ENCODE peak calls at places on chromosome 16, in five cellular contexts. N, E, Q, C and M are unnamed samples.

GRCh38 chr16:11824362-11824761 is 27.0 kb downstream of the RSL1D1 start:
- DNase-seq in N (no peak), E (no peak), Q (no peak), C (peak), M (no peak)

GRCh38 chr16:21937387-21937829 is 15.8 kb upstream of the UQCRC2 start:
- DNase-seq in N (no peak), E (no peak), Q (no peak), C (no peak), M (no peak)

GRCh38 chr16:48300391-48300856 is 53.1 kb upstream of the ABCC11 start:
- DNase-seq in N (no peak), E (peak), Q (no peak), C (peak), M (peak)

GRCh38 chr16:19625039-19625438 is 69.5 kb downstream of the VPS35L start:
- DNase-seq in N (no peak), E (no peak), Q (no peak), C (no peak), M (no peak)

GRCh38 chr16:64910351-64910750 is 211.5 kb downstream of the CDH11 start:
- DNase-seq in N (no peak), E (peak), Q (no peak), C (peak), M (peak)

GRCh38 chr16:1206786-1207185 is 18.3 kb downstream of the TPSG1 start:
- DNase-seq in N (no peak), E (no peak), Q (no peak), C (no peak), M (no peak)

GRCh38 chr16:79089735-79090284 is 510.7 kb downstream of the MAF start:
- DNase-seq in N (peak), E (no peak), Q (no peak), C (no peak), M (peak)

GRCh38 chr16:12900599-12901203 is 697 bp upstream of the SHISA9 start:
- DNase-seq in N (no peak), E (no peak), Q (no peak), C (no peak), M (no peak)

GRCh38 chr16:72995151-72995881 is 52.6 kb downstream of the ZFHX3 start:
- DNase-seq in N (peak), E (no peak), Q (peak), C (no peak), M (no peak)

GRCh38 chr16:9932919-9933653 is 249.1 kb downstream of the GRIN2A start:
- DNase-seq in N (no peak), E (no peak), Q (no peak), C (no peak), M (no peak)

GRCh38 chr16:46976550-46976949 is 3.1 kb upstream of the DNAJA2 start:
- DNase-seq in N (peak), E (no peak), Q (no peak), C (no peak), M (no peak)

GRCh38 chr16:14263011-14263410 is 191.9 kb downstream of the MRTFB start:
- DNase-seq in N (no peak), E (no peak), Q (no peak), C (no peak), M (no peak)

GRCh38 chr16:69316595-69317034 is 5.5 kb downstream of the VPS4A start:
- DNase-seq in N (no peak), E (no peak), Q (no peak), C (no peak), M (no peak)

GRCh38 chr16:66275795-66276428 is 90.6 kb upstream of the CDH5 start:
- DNase-seq in N (peak), E (peak), Q (peak), C (peak), M (no peak)

GRCh38 chr16:74936902-74937560 is 47.9 kb downstream of the WDR59 start:
- DNase-seq in N (no peak), E (peak), Q (no peak), C (peak), M (no peak)

GRCh38 chr16:839643-840408 is 39.3 kb upstream of the GNG13 start:
- DNase-seq in N (no peak), E (no peak), Q (no peak), C (no peak), M (no peak)

GRCh38 chr16:3982216-3982615 is 101.7 kb upstream of the CREBBP start:
- DNase-seq in N (no peak), E (no peak), Q (no peak), C (no peak), M (no peak)

GRCh38 chr16:24098896-24099295 is 157.2 kb upstream of the CACNG3 start:
- DNase-seq in N (no peak), E (no peak), Q (no peak), C (no peak), M (no peak)

GRCh38 chr16:10130482-10130996 is 51.7 kb downstream of the GRIN2A start:
- DNase-seq in N (no peak), E (peak), Q (no peak), C (no peak), M (no peak)

GRCh38 chr16:72561-73537 is at the start of gene RHBDF1:
- DNase-seq in N (no peak), E (peak), Q (peak), C (peak), M (peak)

GRCh38 chr16:1002399-1003161 is 21.0 kb downstream of the SOX8 start:
- DNase-seq in N (no peak), E (peak), Q (peak), C (peak), M (no peak)

GRCh38 chr16:2015117-2015946 is 4.3 kb upstream of the NPW start:
- DNase-seq in N (no peak), E (no peak), Q (no peak), C (peak), M (no peak)

GRCh38 chr16:9597967-9598730 is 506.7 kb downstream of the HAPSTR1 start:
- DNase-seq in N (no peak), E (no peak), Q (no peak), C (no peak), M (no peak)

GRCh38 chr16:19804538-19805323 is 79.9 kb downstream of the GPRC5B start:
- DNase-seq in N (peak), E (no peak), Q (no peak), C (peak), M (peak)

GRCh38 chr16:24999856-25000447 is 15.2 kb downstream of the ARHGAP17 start:
- DNase-seq in N (no peak), E (peak), Q (no peak), C (no peak), M (no peak)

DNA sequence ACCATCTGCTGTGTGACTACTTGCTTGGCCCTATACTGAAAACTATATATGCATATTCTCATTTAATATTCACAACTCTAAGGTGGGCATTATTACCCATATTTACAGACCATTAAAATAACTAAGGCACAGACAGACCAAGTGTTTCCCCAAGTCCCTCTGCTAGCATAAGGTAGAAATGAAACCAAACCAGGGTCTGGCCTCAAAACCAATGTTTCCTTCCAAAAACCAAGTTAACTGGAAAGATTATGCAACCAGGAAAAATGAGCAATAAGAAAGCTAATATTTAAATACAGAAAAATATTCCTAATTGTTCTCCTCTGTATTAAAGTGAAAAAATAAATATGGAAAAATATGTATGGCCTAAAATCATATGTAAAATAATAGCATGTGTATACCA is 50.1 kb downstream of the XPO6 start:
- DNase-seq in N (no peak), E (no peak), Q (no peak), C (peak), M (no peak)
- H3K4me3 ChIP-seq in N (no peak), E (no peak), Q (no peak), C (no peak), M (no peak)

DNA sequence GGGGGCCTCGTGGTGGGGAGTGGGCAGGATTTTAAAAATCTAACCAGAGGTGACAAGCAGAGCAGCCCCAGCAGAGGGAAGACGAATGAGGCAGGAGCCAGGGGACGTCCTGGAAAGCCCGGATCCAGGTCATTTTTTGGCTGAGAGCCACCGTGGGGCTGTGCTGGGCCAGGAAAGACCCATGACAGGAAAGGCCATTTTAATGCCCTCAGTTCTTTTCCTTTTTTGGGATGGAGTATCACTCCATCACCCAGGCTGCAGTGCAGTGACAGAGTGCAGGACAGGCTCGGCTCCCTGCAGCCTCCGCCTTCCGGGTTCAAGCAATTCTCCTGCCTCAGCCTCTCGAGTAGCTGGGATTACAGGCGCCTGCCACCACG is 30.5 kb upstream of the JPH3 start:
- DNase-seq in N (no peak), E (no peak), Q (no peak), C (no peak), M (no peak)
- H3K4me3 ChIP-seq in N (no peak), E (no peak), Q (no peak), C (no peak), M (no peak)

DNA sequence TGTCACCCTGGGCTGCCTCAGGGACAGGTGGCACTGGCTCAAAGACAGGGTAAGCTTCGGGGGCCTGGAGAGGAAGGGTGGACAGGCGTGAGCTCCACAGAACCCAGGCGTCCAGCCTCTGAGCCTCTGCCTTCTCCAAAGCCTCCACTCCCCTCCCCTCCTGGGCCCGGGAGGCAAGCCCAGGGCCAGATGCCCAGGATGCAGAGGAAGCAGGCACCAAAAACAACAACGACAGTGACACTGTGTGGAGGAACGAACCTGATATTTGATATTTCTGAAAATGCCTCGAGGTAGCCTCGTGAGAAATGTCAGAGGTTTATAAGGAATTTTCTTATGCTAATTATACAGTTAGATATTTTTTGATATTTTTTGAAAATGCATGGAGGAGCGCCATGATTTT is 6.0 kb downstream of the BCL7C start:
- DNase-seq in N (no peak), E (no peak), Q (no peak), C (no peak), M (no peak)
- H3K4me3 ChIP-seq in N (no peak), E (no peak), Q (no peak), C (no peak), M (no peak)

DNA sequence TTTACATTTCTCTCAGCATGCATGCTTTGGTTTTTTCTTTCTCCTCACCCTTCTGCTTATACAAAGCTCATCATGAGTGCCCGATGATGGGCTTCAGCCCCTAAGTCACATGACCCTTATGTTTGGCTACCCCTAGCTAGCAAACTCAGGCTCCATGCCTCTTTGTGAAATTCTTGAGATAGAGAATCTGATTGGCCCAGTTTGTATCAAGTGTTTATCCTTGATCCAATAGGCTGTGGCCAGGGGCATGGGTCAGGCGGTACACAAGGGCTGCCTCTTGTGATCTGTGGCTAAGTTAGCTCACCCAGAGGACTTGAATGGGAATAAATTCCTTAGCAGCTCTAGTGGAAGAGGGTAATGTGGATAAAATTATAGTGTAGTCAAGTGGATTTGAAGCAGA is 11.5 kb upstream of the TOX3 start:
- DNase-seq in N (no peak), E (no peak), Q (no peak), C (no peak), M (no peak)
- H3K4me3 ChIP-seq in N (no peak), E (no peak), Q (no peak), C (no peak), M (no peak)